ENCODE peak calls at places on chromosomes 16 and 17, in six cellular contexts. P is uterus, E is GM12878, B is stomach, A is IMR-90, V is transverse colon. L is an unnamed sample.

GRCh38 chr16:54282202-54282922 is 4.2 kb downstream of the IRX3 start:
- DNase-seq in B (peak; percentile 71), E (no peak), V (peak; percentile 44), P (no peak), A (no peak), L (no peak)

GRCh38 chr17:58301504-58302150 is 20.9 kb upstream of the MPO start:
- DNase-seq in B (peak; percentile 9), A (no peak), V (no peak), E (no peak), P (no peak), L (no peak)

GRCh38 chr17:75771334-75772281 is 6.6 kb upstream of the GALK1 start:
- DNase-seq in P (no peak), E (no peak), A (peak; percentile 25), B (no peak), V (peak; percentile 30), L (no peak)

GRCh38 chr17:6704472-6705052 is 8.6 kb downstream of the SLC13A5 start:
- DNase-seq in A (no peak), E (no peak), P (no peak), B (no peak), V (no peak), L (no peak)

GRCh38 chr17:57523926-57524634 is 221.0 kb downstream of the CCDC182 start:
- DNase-seq in E (no peak), A (peak; percentile 61), B (peak; percentile 71), V (no peak), P (no peak), L (peak; percentile 78)

GRCh38 chr16:11734653-11735043 is 8.0 kb downstream of the TXNDC11 start:
- DNase-seq in P (no peak), B (no peak), V (no peak), A (no peak), E (no peak), L (no peak)

GRCh38 chr17:78805301-78805700 is 23.2 kb upstream of the CYTH1 start:
- DNase-seq in P (no peak), V (peak; percentile 32), E (no peak), A (no peak), B (peak; percentile 33), L (no peak)

GRCh38 chr17:40062347-40063033 is at the start of gene THRA:
- DNase-seq in A (peak; percentile 23), E (no peak), V (peak; percentile 82), P (peak; percentile 71), B (peak; percentile 78), L (no peak)

GRCh38 chr17:72494576-72494975 is 373.8 kb downstream of the SOX9 start:
- DNase-seq in E (no peak), B (no peak), P (no peak), V (no peak), A (no peak), L (no peak)

GRCh38 chr16:80804061-80804450 is 342 bp downstream of the CDYL2 start:
- DNase-seq in A (peak; percentile 46), V (peak; percentile 34), B (no peak), E (no peak), P (peak; percentile 22), L (peak; percentile 33)

GRCh38 chr17:42922335-42922734 is 21.7 kb downstream of the G6PC1 start:
- DNase-seq in B (no peak), V (no peak), A (no peak), P (no peak), E (no peak), L (no peak)

GRCh38 chr17:75288784-75289121 is 480 bp downstream of the SLC25A19 start:
- DNase-seq in V (peak; percentile 67), A (no peak), P (no peak), E (no peak), B (peak; percentile 46), L (peak; percentile 64)

GRCh38 chr16:55710466-55710865 is 54.7 kb downstream of the SLC6A2 start:
- DNase-seq in E (no peak), P (no peak), A (no peak), B (no peak), V (no peak), L (no peak)

GRCh38 chr17:21375757-21376584 is at the start of gene KCNJ12:
- DNase-seq in P (no peak), A (no peak), V (peak; percentile 34), E (no peak), B (peak; percentile 41), L (no peak)

GRCh38 chr17:17548044-17548443 is 43.5 kb downstream of the PEMT start:
- DNase-seq in A (no peak), E (no peak), B (no peak), P (no peak), V (no peak), L (no peak)

GRCh38 chr17:72719582-72720493 is 372.6 kb downstream of the SLC39A11 start:
- DNase-seq in P (no peak), E (no peak), V (peak; percentile 24), A (peak; percentile 67), B (no peak), L (peak; percentile 67)

GRCh38 chr16:86508028-86508946 is 2.0 kb upstream of the FOXF1 start:
- DNase-seq in E (no peak), V (no peak), P (no peak), A (no peak), B (no peak), L (no peak)

GRCh38 chr16:86510465-86511261 is at the start of gene FOXF1:
- DNase-seq in B (no peak), E (no peak), A (peak; percentile 83), V (no peak), P (no peak), L (no peak)

GRCh38 chr16:86508947-86509758 is 1.2 kb upstream of the FOXF1 start:
- DNase-seq in P (peak; percentile 33), E (no peak), V (peak; percentile 46), B (no peak), A (peak; percentile 89), L (peak; percentile 90)

GRCh38 chr16:86511317-86512161 is 1.2 kb downstream of the FOXF1 start:
- DNase-seq in E (no peak), P (no peak), B (no peak), V (no peak), A (peak; percentile 31), L (no peak)

DNA sequence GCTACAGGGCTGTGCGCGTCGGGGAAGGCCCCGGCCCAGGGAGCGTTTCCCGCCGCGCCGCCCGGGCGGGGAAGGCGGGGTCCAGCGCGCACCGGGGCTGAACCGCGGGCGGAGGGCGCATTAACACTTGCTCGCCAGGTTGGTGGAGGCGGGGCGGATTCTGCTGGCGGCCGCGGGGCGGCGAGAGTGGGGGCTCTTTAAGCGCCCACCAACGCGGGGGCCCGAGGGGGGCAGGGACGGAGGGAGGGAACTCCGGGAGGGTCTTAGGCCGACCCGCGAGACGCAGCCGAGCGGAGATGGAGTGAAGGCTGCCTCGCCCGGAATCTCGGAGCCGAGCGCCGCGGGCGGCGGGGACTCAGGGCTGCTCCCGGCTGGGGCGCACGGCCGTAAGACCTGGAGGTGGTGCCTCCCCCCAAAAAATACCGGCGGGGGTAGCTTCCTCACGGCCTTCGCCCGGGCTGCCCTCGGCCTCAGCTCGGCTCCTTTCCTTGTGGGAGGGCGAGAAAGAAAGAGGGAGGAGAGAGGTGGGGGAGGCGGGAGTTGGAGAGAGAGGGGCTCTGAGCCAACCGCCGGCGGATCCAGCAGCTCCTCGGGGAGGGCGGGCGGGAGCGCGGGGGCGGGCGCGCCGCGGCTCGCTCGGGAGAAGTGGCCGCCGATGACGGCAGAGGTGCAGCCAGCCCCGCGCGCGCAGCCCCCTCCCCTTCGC is 415 bp upstream of the FOXF1 start:
- DNase-seq in V (peak; percentile 73), B (peak; percentile 46), E (no peak), P (peak; percentile 65), A (peak; percentile 96), L (peak; percentile 57)
- TF ChIP-seq POLR2A in V (peak; percentile 22), B (no peak), E (no peak), P (no peak), A (peak; percentile 83), L (no peak)

GRCh38 chr16:19450186-19450585 is 32.5 kb downstream of the TMC5 start:
- DNase-seq in A (no peak), V (no peak), B (no peak), E (no peak), P (no peak), L (no peak)
- TF ChIP-seq POLR2A in A (no peak), V (no peak), B (no peak), E (no peak), P (no peak), L (no peak)

GRCh38 chr17:7839199-7839889 is 5.3 kb downstream of the KDM6B start:
- DNase-seq in A (no peak), B (no peak), E (no peak), V (peak; percentile 88), P (no peak), L (no peak)

GRCh38 chr17:7836596-7837374 is 2.8 kb downstream of the KDM6B start:
- DNase-seq in B (peak; percentile 95), E (peak; percentile 73), A (peak; percentile 95), V (peak; percentile 98), P (peak; percentile 96), L (no peak)

GRCh38 chr17:7837375-7838290 is 3.6 kb downstream of the KDM6B start:
- DNase-seq in B (no peak), P (no peak), V (no peak), A (no peak), E (no peak), L (no peak)

GRCh38 chr17:7839890-7840260 is 5.9 kb downstream of the KDM6B start:
- DNase-seq in B (no peak), P (no peak), E (no peak), V (no peak), A (peak; percentile 55), L (no peak)

GRCh38 chr17:7838291-7839075 is 4.5 kb downstream of the KDM6B start:
- DNase-seq in E (no peak), V (peak; percentile 53), A (peak; percentile 78), P (peak; percentile 48), B (no peak), L (no peak)
- TF ChIP-seq POLR2A in E (peak; percentile 25), V (no peak), A (peak; percentile 65), P (no peak), B (no peak), L (no peak)

GRCh38 chr17:48733632-48734327 is 5.2 kb upstream of the HOXB13 start:
- DNase-seq in P (no peak), E (no peak), A (no peak), B (no peak), V (no peak), L (no peak)

GRCh38 chr17:48732688-48733629 is 4.4 kb upstream of the HOXB13 start:
- DNase-seq in A (no peak), E (no peak), B (no peak), P (no peak), V (no peak), L (no peak)

GRCh38 chr17:48737330-48738043 is 8.9 kb upstream of the HOXB13 start:
- DNase-seq in A (no peak), V (no peak), P (no peak), E (no peak), B (no peak), L (no peak)

GRCh38 chr17:48734328-48735056 is 5.9 kb upstream of the HOXB13 start:
- DNase-seq in P (no peak), B (no peak), A (no peak), E (no peak), V (no peak), L (no peak)

DNA sequence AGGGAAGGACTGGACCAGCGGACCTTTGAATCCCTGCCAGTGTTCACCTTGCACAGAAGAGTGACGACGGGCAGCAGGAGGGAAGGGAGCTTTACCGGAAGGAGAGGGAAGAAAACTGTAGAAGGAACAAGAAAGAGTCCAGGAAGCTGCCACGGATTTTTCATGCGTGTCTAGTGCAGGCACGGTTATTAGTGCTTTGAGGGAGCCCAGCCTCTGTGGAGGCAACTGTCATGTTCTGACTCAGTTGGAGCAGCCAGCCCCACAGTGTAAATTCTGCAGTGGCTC is 6.4 kb upstream of the HOXB13 start:
- DNase-seq in A (no peak), E (no peak), B (no peak), V (no peak), P (no peak), L (no peak)
- TF ChIP-seq POLR2A in A (no peak), E (no peak), B (no peak), V (no peak), P (no peak), L (no peak)